ENCODE peak calls at places on chromosome 11, in seven cellular contexts. F is H1, O is right lobe of liver, G is stomach, S is lower leg skin, B is A549, T is IMR-90. J is an unnamed sample.

GRCh38 chr11:66694056-66694410 is 16.3 kb upstream of the RBM4B start:
- DNase-seq in F (no peak), O (no peak), G (no peak), S (no peak), B (no peak), T (no peak), J (no peak)

GRCh38 chr11:125933030-125933813 is 12.6 kb upstream of the VSIG10L2 start:
- DNase-seq in F (peak), O (no peak), G (peak), S (no peak), B (no peak), T (no peak), J (no peak)

GRCh38 chr11:8011981-8012444 is 24.9 kb downstream of the EIF3F start:
- DNase-seq in F (no peak), O (no peak), G (no peak), S (no peak), B (no peak), T (peak), J (no peak)

GRCh38 chr11:115155978-115156377 is 348.2 kb downstream of the CADM1 start:
- DNase-seq in F (no peak), O (no peak), G (no peak), S (no peak), B (no peak), T (no peak), J (no peak)

GRCh38 chr11:79332017-79332416 is 108.8 kb downstream of the TENM4 start:
- DNase-seq in F (no peak), O (no peak), G (no peak), S (no peak), B (no peak), T (no peak), J (no peak)

GRCh38 chr11:17762309-17762974 is 27.9 kb downstream of the KCNC1 start:
- DNase-seq in F (no peak), O (no peak), G (no peak), S (no peak), B (no peak), T (no peak), J (no peak)

GRCh38 chr11:92349478-92350156 is 125.0 kb downstream of the FAT3 start:
- DNase-seq in F (no peak), O (no peak), G (no peak), S (no peak), B (no peak), T (no peak), J (no peak)

GRCh38 chr11:109783842-109784241 is 309.4 kb upstream of the ZC3H12C start:
- DNase-seq in F (no peak), O (no peak), G (no peak), S (no peak), B (no peak), T (no peak), J (no peak)

GRCh38 chr11:40187092-40187403 is 1272.4 kb downstream of the LRRC4C start:
- DNase-seq in F (no peak), O (no peak), G (no peak), S (no peak), B (no peak), T (no peak), J (no peak)

GRCh38 chr11:114416441-114416928 is 16.0 kb downstream of the RBM7 start:
- DNase-seq in F (no peak), O (no peak), G (no peak), S (no peak), B (no peak), T (peak), J (no peak)

GRCh38 chr11:111961389-111962300 is 24.5 kb downstream of the DIXDC1 start:
- DNase-seq in F (no peak), O (no peak), G (no peak), S (no peak), B (no peak), T (no peak), J (no peak)

GRCh38 chr11:111957663-111958415 is 20.7 kb downstream of the DIXDC1 start:
- DNase-seq in F (no peak), O (no peak), G (no peak), S (no peak), B (no peak), T (no peak), J (no peak)

GRCh38 chr11:111966678-111967077 is 29.5 kb downstream of the DIXDC1 start:
- DNase-seq in F (no peak), O (no peak), G (peak), S (no peak), B (no peak), T (no peak), J (no peak)

GRCh38 chr11:111963786-111964385 is 26.7 kb downstream of the DIXDC1 start:
- DNase-seq in F (no peak), O (no peak), G (no peak), S (no peak), B (no peak), T (peak), J (no peak)

DNA sequence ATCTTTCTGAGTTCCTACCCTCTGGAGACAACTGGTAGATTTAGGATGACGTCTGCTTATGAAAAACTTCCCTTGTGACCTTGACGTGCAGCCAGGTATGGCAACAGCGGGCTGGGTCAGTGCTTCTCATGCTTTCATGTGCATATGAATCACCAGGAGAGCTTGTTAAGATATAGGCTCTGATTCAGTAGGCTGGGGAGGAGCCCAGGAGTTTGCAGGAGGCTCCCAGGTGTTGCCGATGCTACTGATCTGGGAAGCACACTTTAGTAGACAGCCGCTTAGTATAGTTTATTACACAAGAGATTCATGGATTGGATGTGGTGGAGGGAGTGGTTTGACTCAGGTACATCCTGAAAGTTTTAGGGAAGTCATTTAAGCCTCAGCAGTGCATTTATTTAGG is 23.8 kb downstream of the DIXDC1 start:
- DNase-seq in F (no peak), O (no peak), G (peak), S (peak), B (no peak), T (no peak), J (no peak)
- TF ChIP-seq POLR2A in F (peak), O (no peak), G (no peak), S (no peak), B (no peak), T (no peak), J (peak)

GRCh38 chr11:128783513-128783912 is 83.6 kb downstream of the KCNJ1 start:
- DNase-seq in F (no peak), O (no peak), G (no peak), S (no peak), B (no peak), T (no peak), J (no peak)
- H3K4me3 ChIP-seq in F (no peak), O (no peak), G (no peak), S (no peak), B (no peak), T (no peak), J (no peak)

GRCh38 chr11:59544869-59545178 is 33.5 kb downstream of the OR4D9 start:
- DNase-seq in F (no peak), O (no peak), G (no peak), S (no peak), B (no peak), T (no peak), J (no peak)

GRCh38 chr11:59550368-59550841 is 39.1 kb downstream of the OR4D9 start:
- DNase-seq in F (peak), O (peak), G (peak), S (peak), B (peak), T (peak), J (peak)

GRCh38 chr11:59548309-59548656 is 36.9 kb downstream of the OR4D9 start:
- DNase-seq in F (no peak), O (no peak), G (no peak), S (no peak), B (no peak), T (no peak), J (no peak)

GRCh38 chr11:59542142-59542810 is 30.9 kb downstream of the OR4D9 start:
- DNase-seq in F (no peak), O (no peak), G (no peak), S (no peak), B (no peak), T (no peak), J (no peak)

GRCh38 chr11:59545179-59546020 is 34.1 kb downstream of the OR4D9 start:
- DNase-seq in F (no peak), O (no peak), G (no peak), S (no peak), B (peak), T (peak), J (no peak)
- TF ChIP-seq POLR2A in F (no peak), O (no peak), G (no peak), S (no peak), B (no peak), T (no peak), J (no peak)

GRCh38 chr11:86064236-86064803 is 4.6 kb downstream of the PICALM start:
- DNase-seq in F (no peak), O (no peak), G (no peak), S (no peak), B (no peak), T (peak), J (no peak)
- H3K4me3 ChIP-seq in F (no peak), O (no peak), G (no peak), S (no peak), B (no peak), T (no peak), J (no peak)

DNA sequence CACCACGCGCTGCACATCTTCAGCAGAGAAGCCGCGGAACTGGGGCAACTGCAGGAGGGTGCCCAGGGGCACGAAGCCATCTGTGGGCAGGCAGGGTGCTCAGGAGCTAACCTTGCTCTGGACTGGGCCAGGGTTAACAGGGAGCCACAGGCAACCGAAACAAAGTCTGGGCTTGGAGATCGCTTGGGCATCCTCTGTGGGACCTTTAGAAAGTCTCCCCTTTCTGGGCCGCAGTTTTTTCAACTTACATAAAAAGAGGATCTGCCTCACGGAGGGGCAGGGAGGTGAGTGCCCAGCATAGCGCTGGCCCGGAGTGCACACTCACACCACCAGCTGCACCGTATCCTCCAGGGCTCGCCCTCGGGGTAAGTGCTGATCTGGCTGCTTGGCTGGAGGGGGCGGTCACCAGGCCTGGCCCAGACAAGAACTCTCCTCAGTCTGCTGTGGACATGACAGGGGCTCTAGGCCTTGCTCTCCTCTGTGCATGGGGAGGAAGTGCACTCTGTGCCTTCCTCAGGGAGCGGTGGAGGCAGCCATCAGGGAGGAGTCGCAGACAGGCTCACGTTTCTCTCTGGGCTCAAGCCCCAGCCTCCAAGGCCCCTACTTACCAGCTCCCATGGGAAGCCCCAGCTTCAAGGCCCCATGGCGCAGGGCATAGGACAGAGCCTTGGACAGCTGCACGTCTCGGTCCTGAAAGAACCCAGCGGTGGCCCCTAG is 937 bp downstream of the TRPT1 start:
- DNase-seq in F (no peak), O (peak), G (no peak), S (no peak), B (no peak), T (no peak), J (no peak)
- TF ChIP-seq POLR2A in F (no peak), O (no peak), G (no peak), S (no peak), B (peak), T (no peak), J (no peak)

DNA sequence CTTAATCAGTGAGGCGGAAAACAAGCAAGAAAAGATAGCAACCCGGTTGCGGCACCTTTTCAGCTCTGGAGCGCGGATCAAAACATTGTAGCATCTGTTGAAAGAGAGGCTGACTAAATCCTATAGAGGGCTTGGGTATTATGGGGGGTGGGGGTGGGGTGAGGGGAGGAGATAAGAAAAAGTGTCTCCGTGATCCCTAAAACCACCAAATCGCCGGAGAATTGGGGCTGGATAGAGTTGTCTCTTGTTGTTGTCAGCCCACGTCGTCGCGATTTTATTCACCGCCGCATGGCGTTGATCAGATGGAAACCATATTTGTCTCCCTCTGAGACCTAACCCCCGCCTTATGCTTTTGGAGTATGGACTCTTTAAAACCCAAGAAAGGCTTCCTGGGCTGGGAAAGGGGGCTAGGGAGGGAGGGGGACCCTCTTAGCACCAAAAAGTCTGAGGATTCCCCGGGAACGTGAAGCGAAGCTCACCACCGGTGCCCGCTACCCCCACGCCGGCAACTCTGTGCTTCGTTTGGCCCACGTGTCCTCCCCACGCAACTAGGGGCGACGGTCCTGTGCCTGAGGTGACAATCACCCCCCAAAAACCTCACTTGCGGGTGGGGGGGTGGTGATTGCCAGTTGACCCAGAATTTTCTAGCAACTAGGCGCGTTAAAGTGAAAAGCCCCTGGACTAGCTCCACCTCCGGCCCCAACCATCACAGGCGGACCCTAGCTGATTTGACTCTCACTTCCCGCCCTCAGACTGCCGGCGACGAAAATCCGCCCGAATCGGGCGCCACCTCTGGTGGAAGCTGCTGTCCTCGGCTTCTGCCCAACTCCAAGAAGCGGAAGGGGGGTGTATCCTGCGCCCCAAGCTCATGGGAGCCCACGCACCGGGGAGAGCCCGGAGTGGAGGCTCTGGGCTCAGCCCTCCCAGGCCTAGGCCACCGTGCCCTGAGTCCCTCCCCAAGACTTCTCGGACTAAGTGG is 12.8 kb downstream of the PAX6 start:
- DNase-seq in F (no peak), O (no peak), G (no peak), S (no peak), B (no peak), T (no peak), J (no peak)
- H3K4me3 ChIP-seq in F (peak), O (no peak), G (no peak), S (no peak), B (no peak), T (no peak), J (no peak)

GRCh38 chr11:73188301-73188700 is 29.8 kb upstream of the P2RY2 start:
- DNase-seq in F (no peak), O (no peak), G (peak), S (no peak), B (no peak), T (no peak), J (no peak)

GRCh38 chr11:73187854-73188253 is 30.2 kb upstream of the P2RY2 start:
- DNase-seq in F (no peak), O (no peak), G (no peak), S (no peak), B (no peak), T (no peak), J (no peak)

GRCh38 chr11:73190557-73190885 is 27.6 kb upstream of the P2RY2 start:
- DNase-seq in F (no peak), O (no peak), G (no peak), S (no peak), B (no peak), T (no peak), J (no peak)

GRCh38 chr11:73189723-73190556 is 28.1 kb upstream of the P2RY2 start:
- DNase-seq in F (no peak), O (no peak), G (peak), S (no peak), B (no peak), T (no peak), J (no peak)

DNA sequence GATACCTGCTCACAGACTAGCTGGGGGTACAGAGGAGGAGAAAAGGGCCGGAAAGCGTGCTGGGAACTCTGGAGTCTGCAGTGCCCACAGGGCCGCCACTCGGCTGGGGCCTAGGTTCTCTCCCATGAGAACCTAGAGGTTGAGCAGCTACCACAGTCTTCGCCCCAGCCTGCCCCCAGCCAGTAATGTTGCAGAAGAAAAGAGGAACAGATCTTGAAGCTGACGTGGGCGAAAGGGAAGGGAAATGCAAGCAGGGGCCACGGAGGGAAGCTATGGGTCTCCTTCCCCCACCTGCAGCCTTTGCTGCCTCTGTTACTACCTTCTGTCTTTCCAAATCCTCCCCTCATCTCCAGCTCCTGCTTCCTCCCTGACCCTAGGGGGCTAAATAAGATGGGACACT is 28.8 kb upstream of the P2RY2 start:
- DNase-seq in F (no peak), O (no peak), G (peak), S (no peak), B (no peak), T (no peak), J (no peak)
- TF ChIP-seq POLR2A in F (no peak), O (no peak), G (no peak), S (no peak), B (no peak), T (no peak), J (no peak)